ENCODE peak calls at places on chromosomes 16 and 17, in nine cellular contexts. One of them, this sample, is unnamed.

GRCh38 chr16:50534958-50535357 is 13.2 kb upstream of the NKD1 start:
- DNase-seq in WTC11: no peak
- DNase-seq in NB4: no peak
- DNase-seq in mesothelial cell of epicardium: no peak
- DNase-seq in ascending aorta: no peak
- DNase-seq in CD4-positive, alpha-beta T cell: no peak
- DNase-seq in AG10803: no peak
- DNase-seq in mucosa of descending colon: no peak
- DNase-seq in left lung: no peak
- DNase-seq in this sample: no peak

GRCh38 chr17:76550712-76551615 is 11.1 kb downstream of the PRCD start:
- DNase-seq in WTC11: no peak
- DNase-seq in mesothelial cell of epicardium: no peak
- DNase-seq in ascending aorta: no peak
- DNase-seq in CD4-positive, alpha-beta T cell: no peak
- DNase-seq in NB4: peak
- DNase-seq in left lung: no peak
- DNase-seq in mucosa of descending colon: no peak
- DNase-seq in AG10803: peak
- DNase-seq in this sample: no peak

GRCh38 chr16:54285414-54286066 is 1.0 kb downstream of the IRX3 start:
- DNase-seq in CD4-positive, alpha-beta T cell: no peak
- DNase-seq in mesothelial cell of epicardium: peak
- DNase-seq in NB4: peak
- DNase-seq in left lung: peak
- DNase-seq in WTC11: peak
- DNase-seq in AG10803: peak
- DNase-seq in ascending aorta: peak
- DNase-seq in mucosa of descending colon: no peak
- DNase-seq in this sample: no peak

GRCh38 chr17:74521701-74522201 is 9.5 kb downstream of the CD300LB start:
- DNase-seq in mucosa of descending colon: no peak
- DNase-seq in NB4: peak
- DNase-seq in WTC11: no peak
- DNase-seq in mesothelial cell of epicardium: no peak
- DNase-seq in ascending aorta: no peak
- DNase-seq in left lung: no peak
- DNase-seq in AG10803: no peak
- DNase-seq in CD4-positive, alpha-beta T cell: no peak
- DNase-seq in this sample: peak

GRCh38 chr16:35391328-35391727 is 1931.9 kb downstream of the TP53TG3F start:
- DNase-seq in left lung: no peak
- DNase-seq in mesothelial cell of epicardium: no peak
- DNase-seq in NB4: peak
- DNase-seq in mucosa of descending colon: peak
- DNase-seq in ascending aorta: no peak
- DNase-seq in CD4-positive, alpha-beta T cell: no peak
- DNase-seq in AG10803: peak
- DNase-seq in WTC11: peak
- DNase-seq in this sample: no peak

GRCh38 chr16:12392585-12393089 is 411.1 kb downstream of the CPPED1 start:
- DNase-seq in mucosa of descending colon: no peak
- DNase-seq in ascending aorta: no peak
- DNase-seq in mesothelial cell of epicardium: no peak
- DNase-seq in left lung: no peak
- DNase-seq in CD4-positive, alpha-beta T cell: no peak
- DNase-seq in WTC11: no peak
- DNase-seq in NB4: no peak
- DNase-seq in AG10803: peak
- DNase-seq in this sample: no peak

GRCh38 chr17:27466376-27466747 is 10.1 kb downstream of the KSR1 start:
- DNase-seq in mucosa of descending colon: no peak
- DNase-seq in ascending aorta: no peak
- DNase-seq in CD4-positive, alpha-beta T cell: no peak
- DNase-seq in NB4: peak
- DNase-seq in mesothelial cell of epicardium: no peak
- DNase-seq in WTC11: no peak
- DNase-seq in AG10803: no peak
- DNase-seq in left lung: no peak
- DNase-seq in this sample: no peak

GRCh38 chr16:71593048-71593999 is 16.4 kb upstream of the TAT start:
- DNase-seq in mucosa of descending colon: no peak
- DNase-seq in AG10803: no peak
- DNase-seq in mesothelial cell of epicardium: no peak
- DNase-seq in WTC11: no peak
- DNase-seq in ascending aorta: no peak
- DNase-seq in left lung: no peak
- DNase-seq in CD4-positive, alpha-beta T cell: no peak
- DNase-seq in NB4: no peak
- DNase-seq in this sample: no peak

GRCh38 chr16:80700558-80700957 is 103.8 kb downstream of the CDYL2 start:
- DNase-seq in mesothelial cell of epicardium: no peak
- DNase-seq in ascending aorta: no peak
- DNase-seq in CD4-positive, alpha-beta T cell: no peak
- DNase-seq in mucosa of descending colon: no peak
- DNase-seq in AG10803: no peak
- DNase-seq in NB4: no peak
- DNase-seq in WTC11: no peak
- DNase-seq in left lung: no peak
- DNase-seq in this sample: no peak

GRCh38 chr16:1560866-1561265 is 27.4 kb downstream of the TMEM204 start:
- DNase-seq in ascending aorta: no peak
- DNase-seq in AG10803: no peak
- DNase-seq in NB4: no peak
- DNase-seq in left lung: no peak
- DNase-seq in CD4-positive, alpha-beta T cell: no peak
- DNase-seq in WTC11: no peak
- DNase-seq in mesothelial cell of epicardium: no peak
- DNase-seq in mucosa of descending colon: no peak
- DNase-seq in this sample: no peak
- TF ChIP-seq CTCF in ascending aorta: no peak
- TF ChIP-seq CTCF in AG10803: no peak
- TF ChIP-seq CTCF in NB4: no peak
- TF ChIP-seq CTCF in left lung: no peak
- TF ChIP-seq CTCF in CD4-positive, alpha-beta T cell: no peak
- TF ChIP-seq CTCF in WTC11: no peak
- TF ChIP-seq CTCF in mesothelial cell of epicardium: no peak
- TF ChIP-seq CTCF in mucosa of descending colon: no peak
- TF ChIP-seq CTCF in this sample: no peak

GRCh38 chr16:69888005-69888560 is 63.1 kb upstream of the CLEC18A start:
- DNase-seq in WTC11: no peak
- DNase-seq in left lung: no peak
- DNase-seq in mesothelial cell of epicardium: no peak
- DNase-seq in NB4: no peak
- DNase-seq in AG10803: no peak
- DNase-seq in CD4-positive, alpha-beta T cell: no peak
- DNase-seq in mucosa of descending colon: no peak
- DNase-seq in ascending aorta: no peak
- DNase-seq in this sample: no peak
- TF ChIP-seq CTCF in WTC11: no peak
- TF ChIP-seq CTCF in left lung: no peak
- TF ChIP-seq CTCF in mesothelial cell of epicardium: no peak
- TF ChIP-seq CTCF in NB4: no peak
- TF ChIP-seq CTCF in AG10803: no peak
- TF ChIP-seq CTCF in CD4-positive, alpha-beta T cell: no peak
- TF ChIP-seq CTCF in mucosa of descending colon: no peak
- TF ChIP-seq CTCF in ascending aorta: no peak
- TF ChIP-seq CTCF in this sample: no peak

GRCh38 chr17:29042679-29043538 is at the start of gene PIPOX:
- DNase-seq in mucosa of descending colon: peak
- DNase-seq in left lung: no peak
- DNase-seq in mesothelial cell of epicardium: peak
- DNase-seq in AG10803: no peak
- DNase-seq in CD4-positive, alpha-beta T cell: no peak
- DNase-seq in NB4: peak
- DNase-seq in ascending aorta: no peak
- DNase-seq in WTC11: peak
- DNase-seq in this sample: no peak

GRCh38 chr17:29038511-29039300 is 4.2 kb upstream of the PIPOX start:
- DNase-seq in left lung: no peak
- DNase-seq in WTC11: no peak
- DNase-seq in CD4-positive, alpha-beta T cell: no peak
- DNase-seq in NB4: no peak
- DNase-seq in mesothelial cell of epicardium: no peak
- DNase-seq in AG10803: peak
- DNase-seq in mucosa of descending colon: no peak
- DNase-seq in ascending aorta: no peak
- DNase-seq in this sample: no peak

GRCh38 chr17:29042026-29042678 is 789 bp upstream of the PIPOX start:
- DNase-seq in mucosa of descending colon: no peak
- DNase-seq in left lung: no peak
- DNase-seq in WTC11: no peak
- DNase-seq in AG10803: no peak
- DNase-seq in ascending aorta: no peak
- DNase-seq in mesothelial cell of epicardium: no peak
- DNase-seq in NB4: no peak
- DNase-seq in CD4-positive, alpha-beta T cell: no peak
- DNase-seq in this sample: no peak

GRCh38 chr17:29039764-29040598 is 3.0 kb upstream of the PIPOX start:
- DNase-seq in NB4: no peak
- DNase-seq in ascending aorta: no peak
- DNase-seq in WTC11: no peak
- DNase-seq in left lung: no peak
- DNase-seq in mucosa of descending colon: no peak
- DNase-seq in CD4-positive, alpha-beta T cell: no peak
- DNase-seq in mesothelial cell of epicardium: peak
- DNase-seq in AG10803: peak
- DNase-seq in this sample: no peak

DNA sequence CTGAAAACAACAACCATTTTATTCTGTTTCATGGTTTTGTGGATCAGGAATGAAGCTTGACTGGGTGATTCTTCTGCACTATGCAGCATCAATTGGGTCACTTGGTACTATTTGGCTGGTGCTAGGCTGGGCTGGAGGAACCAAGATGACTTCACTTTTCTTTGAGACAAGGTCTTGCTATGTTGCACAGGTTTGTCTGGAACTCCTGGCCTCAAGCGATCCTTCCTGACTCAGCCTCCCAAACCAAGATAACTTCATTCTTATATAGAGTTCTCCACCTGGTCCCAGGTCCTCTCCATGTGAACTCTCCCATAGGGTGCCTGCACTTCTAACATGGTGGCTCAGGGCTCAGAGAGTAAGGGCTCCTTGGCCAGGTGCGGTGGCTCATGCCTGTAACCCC is 1.9 kb upstream of the PIPOX start:
- DNase-seq in left lung: no peak
- DNase-seq in AG10803: no peak
- DNase-seq in ascending aorta: no peak
- DNase-seq in NB4: no peak
- DNase-seq in CD4-positive, alpha-beta T cell: no peak
- DNase-seq in mesothelial cell of epicardium: no peak
- DNase-seq in WTC11: no peak
- DNase-seq in mucosa of descending colon: no peak
- DNase-seq in this sample: no peak
- TF ChIP-seq CTCF in left lung: no peak
- TF ChIP-seq CTCF in AG10803: no peak
- TF ChIP-seq CTCF in ascending aorta: no peak
- TF ChIP-seq CTCF in NB4: no peak
- TF ChIP-seq CTCF in CD4-positive, alpha-beta T cell: no peak
- TF ChIP-seq CTCF in mesothelial cell of epicardium: no peak
- TF ChIP-seq CTCF in WTC11: no peak
- TF ChIP-seq CTCF in mucosa of descending colon: no peak
- TF ChIP-seq CTCF in this sample: no peak

DNA sequence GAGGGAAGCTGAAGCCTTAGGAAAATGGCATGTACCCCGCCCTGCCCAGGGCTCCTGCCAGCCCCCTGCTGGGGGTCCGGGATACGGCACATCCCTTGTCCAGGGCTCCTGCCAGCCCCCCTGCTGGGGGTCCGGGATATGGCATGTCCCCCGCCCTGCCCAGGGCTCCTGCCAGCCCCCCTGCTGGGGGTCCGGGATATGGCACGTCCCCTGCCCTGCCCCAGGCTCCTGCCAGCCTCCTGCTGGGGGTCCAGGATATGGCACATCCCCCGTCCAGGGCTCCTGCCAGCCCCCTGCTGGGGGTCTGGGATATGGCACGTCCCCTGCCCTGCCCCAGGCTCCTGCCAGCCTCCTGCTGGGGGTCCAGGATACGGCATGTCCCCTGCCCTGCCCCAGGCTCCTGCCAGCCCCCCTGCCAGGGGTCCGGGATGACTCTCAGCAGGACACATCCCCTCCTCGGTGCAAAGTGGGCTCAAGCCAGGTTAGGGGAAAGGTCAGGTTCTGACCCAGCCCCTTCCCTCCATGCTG is 43.2 kb downstream of the RPH3AL start:
- DNase-seq in NB4: peak
- DNase-seq in mesothelial cell of epicardium: peak
- DNase-seq in WTC11: peak
- DNase-seq in mucosa of descending colon: no peak
- DNase-seq in left lung: peak
- DNase-seq in AG10803: no peak
- DNase-seq in ascending aorta: no peak
- DNase-seq in CD4-positive, alpha-beta T cell: no peak
- DNase-seq in this sample: no peak
- TF ChIP-seq CTCF in NB4: peak
- TF ChIP-seq CTCF in mesothelial cell of epicardium: peak
- TF ChIP-seq CTCF in WTC11: peak
- TF ChIP-seq CTCF in mucosa of descending colon: no peak
- TF ChIP-seq CTCF in left lung: peak
- TF ChIP-seq CTCF in AG10803: peak
- TF ChIP-seq CTCF in ascending aorta: peak
- TF ChIP-seq CTCF in CD4-positive, alpha-beta T cell: no peak
- TF ChIP-seq CTCF in this sample: no peak

This sample was measured in activated B cell treated with CpG ODN at 0.5 μM for 24 hours.